ENCODE peak calls at places on chromosomes 12 and 14, in nine cellular contexts. M is transverse colon, C is stomach, D is H1, U is GM12878, R is suprapubic skin, K is K562, V is HepG2, S is sigmoid colon. E is an unnamed sample.

GRCh38 chr12:96395236-96395635 is 5.0 kb downstream of the CDK17 start:
- DNase-seq in S (no peak), U (no peak), M (no peak), R (no peak), V (peak), C (no peak), D (no peak), K (no peak), E (no peak)

GRCh38 chr12:17076335-17076734 is 470.4 kb upstream of the LMO3 start:
- DNase-seq in K (no peak), U (no peak), V (peak), R (no peak), D (no peak), S (no peak), M (no peak), C (no peak), E (no peak)

GRCh38 chr12:1847411-1847810 is 27.0 kb downstream of the LRTM2 start:
- DNase-seq in C (no peak), S (peak), R (no peak), K (no peak), V (no peak), D (no peak), M (peak), U (no peak), E (no peak)

GRCh38 chr12:108446766-108447165 is 68.3 kb upstream of the FICD start:
- DNase-seq in D (no peak), M (no peak), U (no peak), S (peak), V (no peak), R (no peak), K (no peak), C (no peak), E (no peak)

GRCh38 chr14:55807536-55807935 is 227.5 kb downstream of the KTN1 start:
- DNase-seq in C (no peak), K (no peak), R (no peak), V (no peak), D (no peak), U (no peak), M (no peak), S (no peak), E (no peak)

GRCh38 chr14:51926449-51926848 is 62.9 kb upstream of the RTRAF start:
- DNase-seq in M (no peak), V (no peak), D (no peak), R (no peak), C (no peak), U (no peak), S (no peak), K (peak), E (no peak)

GRCh38 chr12:27257104-27257848 is 13.2 kb downstream of the STK38L start:
- DNase-seq in K (no peak), C (no peak), U (no peak), D (no peak), M (no peak), S (no peak), V (no peak), R (no peak), E (no peak)

GRCh38 chr12:3309805-3310204 is 181.2 kb upstream of the PRMT8 start:
- DNase-seq in K (no peak), R (no peak), M (no peak), U (no peak), S (no peak), C (no peak), D (no peak), V (no peak), E (no peak)

GRCh38 chr14:77707355-77707723 is 484 bp downstream of the ALKBH1 start:
- DNase-seq in M (peak), K (peak), R (no peak), D (no peak), V (peak), S (no peak), C (no peak), U (no peak), E (no peak)

GRCh38 chr12:53235742-53236442 is 3.9 kb upstream of the RARG start:
- DNase-seq in S (no peak), C (no peak), U (no peak), R (no peak), K (no peak), M (no peak), D (peak), V (no peak), E (no peak)

GRCh38 chr12:72586456-72586855 is 314.3 kb downstream of the TRHDE start:
- DNase-seq in U (no peak), K (no peak), R (no peak), S (no peak), D (no peak), M (no peak), C (no peak), V (no peak), E (no peak)

GRCh38 chr14:37870170-37870569 is 274.7 kb downstream of the TTC6 start:
- DNase-seq in R (no peak), K (no peak), S (no peak), D (no peak), C (no peak), M (no peak), U (no peak), V (no peak), E (no peak)

GRCh38 chr14:99732436-99733220 is 48.5 kb downstream of the CYP46A1 start:
- DNase-seq in U (no peak), D (no peak), V (no peak), K (no peak), R (peak), M (peak), C (no peak), S (peak), E (no peak)
- TF ChIP-seq EP300 in U (no peak), D (no peak), V (no peak), K (no peak), R (no peak), M (no peak), C (no peak), S (no peak), E (no peak)

GRCh38 chr14:60670994-60671393 is 21.7 kb upstream of the SIX1 start:
- DNase-seq in S (no peak), K (no peak), C (no peak), V (no peak), M (no peak), D (no peak), R (no peak), U (no peak), E (no peak)
- TF ChIP-seq POLR2AphosphoS5 in S (no peak), K (no peak), C (no peak), V (no peak), M (no peak), D (no peak), R (no peak), U (no peak), E (no peak)

GRCh38 chr12:92411687-92412086 is 266.0 kb upstream of the BTG1 start:
- DNase-seq in S (no peak), M (no peak), K (no peak), D (no peak), R (no peak), U (no peak), C (no peak), V (no peak), E (no peak)

GRCh38 chr12:92404259-92404894 is 258.7 kb upstream of the BTG1 start:
- DNase-seq in R (no peak), U (no peak), S (no peak), D (no peak), K (peak), V (no peak), M (no peak), C (no peak), E (no peak)

GRCh38 chr12:92403210-92404175 is 257.8 kb upstream of the BTG1 start:
- DNase-seq in V (no peak), D (no peak), K (peak), M (peak), C (no peak), U (peak), R (no peak), S (no peak), E (peak)

GRCh38 chr12:92404921-92405320 is 259.3 kb upstream of the BTG1 start:
- DNase-seq in D (no peak), K (peak), C (no peak), R (no peak), M (no peak), V (no peak), U (no peak), S (no peak), E (peak)

DNA sequence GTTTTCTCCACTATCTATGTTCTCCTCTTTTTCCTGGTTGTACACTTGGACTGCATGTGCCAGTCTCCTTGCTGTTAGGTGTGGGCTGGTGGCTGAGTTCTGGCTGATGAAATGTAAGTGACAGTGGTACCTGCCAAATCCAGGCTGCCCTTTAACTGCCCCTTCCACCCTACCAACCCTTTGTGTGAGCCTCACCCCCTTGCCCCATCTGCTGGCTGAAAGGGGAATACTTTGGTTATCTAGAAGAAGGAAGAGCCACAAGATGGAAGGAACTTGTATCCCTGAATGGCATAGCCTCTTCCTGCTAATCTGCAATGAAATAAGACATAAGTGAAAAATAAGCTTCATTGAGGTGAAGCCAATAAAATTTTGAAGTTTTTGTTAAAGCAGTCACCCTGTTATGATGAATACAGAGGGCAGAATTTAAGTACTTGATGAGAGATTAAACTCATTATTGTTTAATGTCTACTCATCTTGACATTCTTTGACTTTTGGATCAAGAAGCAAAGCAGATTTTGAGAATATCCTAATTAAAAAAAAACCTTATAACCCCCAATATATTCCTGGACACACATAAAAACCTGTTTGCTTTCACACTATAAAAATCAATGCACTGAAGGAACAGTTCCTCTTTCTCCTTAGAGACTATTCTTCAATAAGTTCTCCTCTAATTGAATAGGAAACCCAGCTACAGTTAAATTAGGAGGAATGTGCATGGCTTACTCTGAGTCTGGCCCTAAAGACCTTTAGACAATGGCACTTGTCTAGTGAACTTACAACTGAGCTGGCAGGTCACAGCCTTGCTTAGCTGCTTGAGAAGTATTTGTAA is 262.6 kb upstream of the BTG1 start:
- DNase-seq in R (no peak), C (peak), U (no peak), S (no peak), D (peak), K (peak), M (peak), V (peak), E (no peak)
- TF ChIP-seq EP300 in R (no peak), C (no peak), U (no peak), S (no peak), D (no peak), K (no peak), M (no peak), V (no peak), E (no peak)

GRCh38 chr14:68684466-68685418 is 108.1 kb downstream of the ZFP36L1 start:
- DNase-seq in S (peak), V (no peak), D (no peak), K (no peak), R (no peak), M (no peak), C (no peak), U (no peak), E (no peak)

GRCh38 chr14:68683326-68683725 is 109.5 kb downstream of the ZFP36L1 start:
- DNase-seq in D (no peak), M (no peak), V (no peak), R (no peak), C (no peak), K (no peak), S (peak), U (no peak), E (no peak)

GRCh38 chr14:68681256-68681655 is 111.6 kb downstream of the ZFP36L1 start:
- DNase-seq in D (no peak), R (no peak), C (no peak), V (no peak), U (no peak), M (no peak), K (no peak), S (peak), E (no peak)

GRCh38 chr14:68680541-68681051 is 112.3 kb downstream of the ZFP36L1 start:
- DNase-seq in K (no peak), V (no peak), D (no peak), M (no peak), S (peak), U (no peak), R (no peak), C (no peak), E (no peak)

GRCh38 chr14:68682166-68683103 is 110.4 kb downstream of the ZFP36L1 start:
- DNase-seq in M (peak), S (peak), D (no peak), V (peak), C (no peak), U (peak), R (no peak), K (no peak), E (no peak)
- TF ChIP-seq POLR2AphosphoS5 in M (peak), S (peak), D (no peak), V (no peak), C (no peak), U (no peak), R (no peak), K (no peak), E (peak)

GRCh38 chr14:94098359-94098758 is 12.2 kb upstream of the IFI27 start:
- DNase-seq in R (no peak), K (no peak), D (no peak), U (no peak), S (no peak), M (no peak), C (no peak), V (no peak), E (no peak)

GRCh38 chr14:94088516-94088915 is 7.4 kb downstream of the IFI27L1 start:
- DNase-seq in K (no peak), C (no peak), M (no peak), V (no peak), U (no peak), R (no peak), D (no peak), S (no peak), E (no peak)

GRCh38 chr14:94089479-94089878 is 8.4 kb downstream of the IFI27L1 start:
- DNase-seq in U (no peak), C (no peak), S (no peak), M (no peak), D (no peak), R (no peak), K (no peak), V (no peak), E (no peak)

GRCh38 chr14:94097091-94097490 is 13.4 kb upstream of the IFI27 start:
- DNase-seq in M (no peak), R (no peak), K (no peak), D (no peak), V (no peak), S (no peak), C (no peak), U (no peak), E (no peak)

DNA sequence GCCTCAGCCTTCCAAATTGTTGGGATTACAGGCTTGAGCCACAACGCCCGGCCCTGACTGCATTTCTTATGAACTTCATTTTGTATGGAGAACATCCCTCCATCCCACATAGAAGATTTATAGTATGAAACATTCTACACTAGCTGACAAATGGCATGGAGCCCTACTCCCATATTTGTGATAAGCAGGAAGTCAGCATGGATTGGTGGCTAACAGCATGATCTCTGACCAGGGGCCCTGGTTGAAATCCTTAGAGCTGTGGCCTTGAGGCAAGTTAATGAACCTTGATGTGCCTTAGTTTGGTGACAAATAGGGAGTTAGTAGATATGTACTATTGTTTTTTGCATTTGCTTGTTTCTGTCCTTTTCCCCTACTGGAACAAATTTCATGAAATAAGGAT is 12.3 kb downstream of the IFI27L1 start:
- DNase-seq in K (no peak), U (no peak), S (no peak), M (no peak), R (no peak), V (no peak), C (no peak), D (no peak), E (peak)
- TF ChIP-seq EP300 in K (no peak), U (no peak), S (no peak), M (no peak), R (no peak), V (no peak), C (no peak), D (no peak), E (no peak)

GRCh38 chr12:6118891-6119568 is 5.4 kb downstream of the VWF start:
- DNase-seq in C (no peak), S (no peak), K (no peak), M (no peak), V (no peak), R (peak), U (no peak), D (no peak), E (no peak)

GRCh38 chr12:6113691-6114475 is 10.6 kb downstream of the VWF start:
- DNase-seq in M (no peak), K (no peak), D (no peak), U (no peak), C (no peak), R (peak), V (no peak), S (no peak), E (no peak)

GRCh38 chr12:6115389-6115788 is 9.1 kb downstream of the VWF start:
- DNase-seq in D (no peak), C (no peak), S (no peak), V (no peak), R (no peak), K (no peak), U (no peak), M (no peak), E (no peak)

GRCh38 chr12:6114476-6114870 is 10.0 kb downstream of the VWF start:
- DNase-seq in M (no peak), S (no peak), V (no peak), D (no peak), R (peak), U (no peak), K (no peak), C (no peak), E (no peak)

GRCh38 chr12:6116481-6117021 is 7.9 kb downstream of the VWF start:
- DNase-seq in V (peak), S (no peak), U (no peak), K (no peak), M (no peak), R (peak), D (no peak), C (no peak), E (no peak)
- TF ChIP-seq POLR2AphosphoS5 in V (no peak), S (peak), U (no peak), K (no peak), M (peak), R (no peak), D (no peak), C (peak), E (peak)